ENCODE peak calls at places on chromosomes 16 and 17, in nine cellular contexts. One of them, this sample, is unnamed.

GRCh38 chr17:27654654-27655524 is 23.9 kb downstream of the LGALS9 start:
- DNase-seq in neural progenitor cell: peak; percentile 86
- DNase-seq in hepatocyte: peak; percentile 82
- DNase-seq in MM.1S: peak; percentile 78
- DNase-seq in GM23338: peak; percentile 93
- DNase-seq in PC-3: peak; percentile 70
- DNase-seq in GM23248: peak; percentile 61
- DNase-seq in HCT116: peak; percentile 76
- DNase-seq in SK-N-SH: peak; percentile 93
- DNase-seq in this sample: peak; percentile 88

GRCh38 chr16:49260253-49260652 is 21.4 kb downstream of the CBLN1 start:
- DNase-seq in neural progenitor cell: no peak
- DNase-seq in hepatocyte: no peak
- DNase-seq in MM.1S: no peak
- DNase-seq in GM23338: no peak
- DNase-seq in PC-3: no peak
- DNase-seq in GM23248: no peak
- DNase-seq in HCT116: no peak
- DNase-seq in SK-N-SH: no peak
- DNase-seq in this sample: no peak

GRCh38 chr16:81620796-81621195 is 158.3 kb upstream of the PLCG2 start:
- DNase-seq in neural progenitor cell: no peak
- DNase-seq in hepatocyte: no peak
- DNase-seq in MM.1S: no peak
- DNase-seq in GM23338: no peak
- DNase-seq in PC-3: no peak
- DNase-seq in GM23248: no peak
- DNase-seq in HCT116: no peak
- DNase-seq in SK-N-SH: no peak
- DNase-seq in this sample: no peak

GRCh38 chr17:56230660-56231059 is 77.4 kb downstream of the ANKFN1 start:
- DNase-seq in neural progenitor cell: no peak
- DNase-seq in hepatocyte: peak; percentile 9
- DNase-seq in MM.1S: no peak
- DNase-seq in GM23338: no peak
- DNase-seq in PC-3: no peak
- DNase-seq in GM23248: peak; percentile 57
- DNase-seq in HCT116: no peak
- DNase-seq in SK-N-SH: no peak
- DNase-seq in this sample: no peak

GRCh38 chr16:86823895-86824671 is 245.7 kb downstream of the FOXL1 start:
- DNase-seq in neural progenitor cell: no peak
- DNase-seq in hepatocyte: no peak
- DNase-seq in MM.1S: no peak
- DNase-seq in GM23338: no peak
- DNase-seq in PC-3: peak; percentile 80
- DNase-seq in GM23248: peak; percentile 20
- DNase-seq in HCT116: no peak
- DNase-seq in SK-N-SH: no peak
- DNase-seq in this sample: no peak

GRCh38 chr17:59202320-59202719 is 7.5 kb upstream of the SMG8 start:
- DNase-seq in neural progenitor cell: no peak
- DNase-seq in hepatocyte: no peak
- DNase-seq in MM.1S: no peak
- DNase-seq in GM23338: no peak
- DNase-seq in PC-3: no peak
- DNase-seq in GM23248: no peak
- DNase-seq in HCT116: no peak
- DNase-seq in SK-N-SH: no peak
- DNase-seq in this sample: no peak

GRCh38 chr17:60231234-60231633 is 81.5 kb downstream of the CA4 start:
- DNase-seq in neural progenitor cell: peak; percentile 4
- DNase-seq in hepatocyte: peak; percentile 15
- DNase-seq in MM.1S: peak; percentile 25
- DNase-seq in GM23338: peak; percentile 30
- DNase-seq in PC-3: peak; percentile 61
- DNase-seq in GM23248: peak; percentile 62
- DNase-seq in HCT116: peak; percentile 10
- DNase-seq in SK-N-SH: peak; percentile 53
- DNase-seq in this sample: peak; percentile 22

GRCh38 chr16:24853830-24854229 is 8.1 kb downstream of the SLC5A11 start:
- DNase-seq in neural progenitor cell: no peak
- DNase-seq in hepatocyte: peak; percentile 49
- DNase-seq in MM.1S: no peak
- DNase-seq in GM23338: peak; percentile 28
- DNase-seq in PC-3: peak; percentile 78
- DNase-seq in GM23248: peak; percentile 66
- DNase-seq in HCT116: no peak
- DNase-seq in SK-N-SH: peak; percentile 75
- DNase-seq in this sample: no peak

GRCh38 chr16:14186007-14186953 is 115.2 kb downstream of the MRTFB start:
- DNase-seq in neural progenitor cell: peak; percentile 74
- DNase-seq in hepatocyte: peak; percentile 50
- DNase-seq in MM.1S: no peak
- DNase-seq in GM23338: peak; percentile 71
- DNase-seq in PC-3: peak; percentile 46
- DNase-seq in GM23248: peak; percentile 86
- DNase-seq in HCT116: no peak
- DNase-seq in SK-N-SH: peak; percentile 59
- DNase-seq in this sample: peak; percentile 4

GRCh38 chr16:57357330-57358151 is 1.0 kb upstream of the CCL22 start:
- DNase-seq in neural progenitor cell: no peak
- DNase-seq in hepatocyte: no peak
- DNase-seq in MM.1S: no peak
- DNase-seq in GM23338: no peak
- DNase-seq in PC-3: no peak
- DNase-seq in GM23248: no peak
- DNase-seq in HCT116: no peak
- DNase-seq in SK-N-SH: no peak
- DNase-seq in this sample: no peak

GRCh38 chr17:14871921-14872320 is 393.2 kb downstream of the PMP22 start:
- DNase-seq in neural progenitor cell: no peak
- DNase-seq in hepatocyte: no peak
- DNase-seq in MM.1S: no peak
- DNase-seq in GM23338: no peak
- DNase-seq in PC-3: no peak
- DNase-seq in GM23248: peak; percentile 65
- DNase-seq in HCT116: no peak
- DNase-seq in SK-N-SH: no peak
- DNase-seq in this sample: no peak

GRCh38 chr16:51392651-51393187 is 241.6 kb upstream of the SALL1 start:
- DNase-seq in neural progenitor cell: peak; percentile 37
- DNase-seq in hepatocyte: peak; percentile 11
- DNase-seq in MM.1S: no peak
- DNase-seq in GM23338: peak; percentile 52
- DNase-seq in PC-3: no peak
- DNase-seq in GM23248: peak; percentile 96
- DNase-seq in HCT116: no peak
- DNase-seq in SK-N-SH: no peak
- DNase-seq in this sample: no peak

GRCh38 chr17:34988644-34989043 is 8.3 kb downstream of the LIG3 start:
- DNase-seq in neural progenitor cell: no peak
- DNase-seq in hepatocyte: no peak
- DNase-seq in MM.1S: no peak
- DNase-seq in GM23338: no peak
- DNase-seq in PC-3: no peak
- DNase-seq in GM23248: no peak
- DNase-seq in HCT116: no peak
- DNase-seq in SK-N-SH: no peak
- DNase-seq in this sample: no peak

GRCh38 chr16:4322121-4323035 is 6.5 kb downstream of the GLIS2 start:
- DNase-seq in neural progenitor cell: no peak
- DNase-seq in hepatocyte: no peak
- DNase-seq in MM.1S: no peak
- DNase-seq in GM23338: no peak
- DNase-seq in PC-3: no peak
- DNase-seq in GM23248: no peak
- DNase-seq in HCT116: no peak
- DNase-seq in SK-N-SH: peak; percentile 24
- DNase-seq in this sample: no peak

GRCh38 chr17:61831099-61831498 is 32.2 kb downstream of the BRIP1 start:
- DNase-seq in neural progenitor cell: no peak
- DNase-seq in hepatocyte: no peak
- DNase-seq in MM.1S: no peak
- DNase-seq in GM23338: no peak
- DNase-seq in PC-3: no peak
- DNase-seq in GM23248: no peak
- DNase-seq in HCT116: no peak
- DNase-seq in SK-N-SH: no peak
- DNase-seq in this sample: no peak

DNA sequence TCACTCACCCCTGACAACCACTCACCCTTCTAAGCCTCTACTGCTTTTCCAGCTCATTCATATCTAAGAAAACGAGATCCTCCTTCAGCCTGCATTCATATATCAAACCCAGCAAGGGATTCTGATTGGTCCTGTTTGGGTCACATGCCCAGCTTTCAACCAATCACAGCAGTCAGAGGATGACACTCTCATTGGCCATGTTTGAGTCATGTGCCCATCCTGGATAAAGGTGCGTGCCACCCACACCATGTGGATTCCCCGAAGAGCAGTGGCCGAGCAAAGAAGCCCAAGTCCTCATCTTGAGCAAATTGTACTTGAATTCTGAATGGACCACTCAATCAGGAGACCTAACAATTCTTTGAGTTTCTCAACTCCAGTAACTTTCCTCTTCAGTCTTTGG is 45.0 kb downstream of the SCNN1G start:
- DNase-seq in neural progenitor cell: no peak
- DNase-seq in hepatocyte: no peak
- DNase-seq in MM.1S: no peak
- DNase-seq in GM23338: no peak
- DNase-seq in PC-3: no peak
- DNase-seq in GM23248: no peak
- DNase-seq in HCT116: no peak
- DNase-seq in SK-N-SH: no peak
- DNase-seq in this sample: peak; percentile 3
- TF ChIP-seq EZH2phosphoT487 in neural progenitor cell: no peak
- TF ChIP-seq EZH2phosphoT487 in hepatocyte: no peak
- TF ChIP-seq EZH2phosphoT487 in MM.1S: no peak
- TF ChIP-seq EZH2phosphoT487 in GM23338: no peak
- TF ChIP-seq EZH2phosphoT487 in PC-3: no peak
- TF ChIP-seq EZH2phosphoT487 in GM23248: no peak
- TF ChIP-seq EZH2phosphoT487 in HCT116: no peak
- TF ChIP-seq EZH2phosphoT487 in SK-N-SH: no peak
- TF ChIP-seq EZH2phosphoT487 in this sample: no peak

GRCh38 chr17:72150632-72151460 is 30.0 kb downstream of the SOX9 start:
- DNase-seq in neural progenitor cell: peak; percentile 61
- DNase-seq in hepatocyte: no peak
- DNase-seq in MM.1S: no peak
- DNase-seq in GM23338: peak; percentile 99
- DNase-seq in PC-3: no peak
- DNase-seq in GM23248: peak; percentile 9
- DNase-seq in HCT116: no peak
- DNase-seq in SK-N-SH: no peak
- DNase-seq in this sample: no peak
- H2AFZ ChIP-seq in neural progenitor cell: peak overlapping the region; percentile 90
- H2AFZ ChIP-seq in hepatocyte: no peak overlapping the region
- H2AFZ ChIP-seq in MM.1S: no peak overlapping the region
- H2AFZ ChIP-seq in GM23338: no peak overlapping the region
- H2AFZ ChIP-seq in PC-3: peak overlapping the region; percentile 20
- H2AFZ ChIP-seq in GM23248: peak overlapping the region; percentile 39
- H2AFZ ChIP-seq in HCT116: peak overlapping the region; percentile 85
- H2AFZ ChIP-seq in SK-N-SH: peak overlapping the region; percentile 18
- H2AFZ ChIP-seq in this sample: no peak overlapping the region

GRCh38 chr16:11876306-11876705 is 25.0 kb upstream of the RSL1D1 start:
- DNase-seq in neural progenitor cell: no peak
- DNase-seq in hepatocyte: no peak
- DNase-seq in MM.1S: no peak
- DNase-seq in GM23338: no peak
- DNase-seq in PC-3: no peak
- DNase-seq in GM23248: no peak
- DNase-seq in HCT116: no peak
- DNase-seq in SK-N-SH: no peak
- DNase-seq in this sample: no peak

GRCh38 chr16:11875721-11876120 is 24.4 kb upstream of the RSL1D1 start:
- DNase-seq in neural progenitor cell: no peak
- DNase-seq in hepatocyte: no peak
- DNase-seq in MM.1S: no peak
- DNase-seq in GM23338: no peak
- DNase-seq in PC-3: no peak
- DNase-seq in GM23248: no peak
- DNase-seq in HCT116: no peak
- DNase-seq in SK-N-SH: no peak
- DNase-seq in this sample: no peak

GRCh38 chr16:11880047-11880446 is 28.7 kb upstream of the RSL1D1 start:
- DNase-seq in neural progenitor cell: no peak
- DNase-seq in hepatocyte: no peak
- DNase-seq in MM.1S: no peak
- DNase-seq in GM23338: no peak
- DNase-seq in PC-3: no peak
- DNase-seq in GM23248: no peak
- DNase-seq in HCT116: no peak
- DNase-seq in SK-N-SH: no peak
- DNase-seq in this sample: no peak

GRCh38 chr16:11877374-11877773 is 26.0 kb upstream of the RSL1D1 start:
- DNase-seq in neural progenitor cell: no peak
- DNase-seq in hepatocyte: no peak
- DNase-seq in MM.1S: no peak
- DNase-seq in GM23338: no peak
- DNase-seq in PC-3: no peak
- DNase-seq in GM23248: peak; percentile 49
- DNase-seq in HCT116: no peak
- DNase-seq in SK-N-SH: no peak
- DNase-seq in this sample: no peak
- TF ChIP-seq EZH2phosphoT487 in neural progenitor cell: no peak
- TF ChIP-seq EZH2phosphoT487 in hepatocyte: no peak
- TF ChIP-seq EZH2phosphoT487 in MM.1S: no peak
- TF ChIP-seq EZH2phosphoT487 in GM23338: no peak
- TF ChIP-seq EZH2phosphoT487 in PC-3: no peak
- TF ChIP-seq EZH2phosphoT487 in GM23248: no peak
- TF ChIP-seq EZH2phosphoT487 in HCT116: no peak
- TF ChIP-seq EZH2phosphoT487 in SK-N-SH: no peak
- TF ChIP-seq EZH2phosphoT487 in this sample: no peak

GRCh38 chr17:79931517-79932309 is 92.5 kb upstream of the CBX4 start:
- DNase-seq in neural progenitor cell: no peak
- DNase-seq in hepatocyte: peak; percentile 80
- DNase-seq in MM.1S: no peak
- DNase-seq in GM23338: no peak
- DNase-seq in PC-3: peak; percentile 20
- DNase-seq in GM23248: peak; percentile 74
- DNase-seq in HCT116: no peak
- DNase-seq in SK-N-SH: no peak
- DNase-seq in this sample: no peak

GRCh38 chr17:79928502-79929256 is 89.4 kb upstream of the CBX4 start:
- DNase-seq in neural progenitor cell: no peak
- DNase-seq in hepatocyte: no peak
- DNase-seq in MM.1S: no peak
- DNase-seq in GM23338: no peak
- DNase-seq in PC-3: no peak
- DNase-seq in GM23248: no peak
- DNase-seq in HCT116: no peak
- DNase-seq in SK-N-SH: no peak
- DNase-seq in this sample: no peak

GRCh38 chr17:79930786-79931516 is 91.7 kb upstream of the CBX4 start:
- DNase-seq in neural progenitor cell: peak; percentile 46
- DNase-seq in hepatocyte: no peak
- DNase-seq in MM.1S: no peak
- DNase-seq in GM23338: peak; percentile 58
- DNase-seq in PC-3: no peak
- DNase-seq in GM23248: no peak
- DNase-seq in HCT116: no peak
- DNase-seq in SK-N-SH: no peak
- DNase-seq in this sample: no peak

GRCh38 chr17:79929257-79930076 is 90.2 kb upstream of the CBX4 start:
- DNase-seq in neural progenitor cell: peak; percentile 43
- DNase-seq in hepatocyte: no peak
- DNase-seq in MM.1S: no peak
- DNase-seq in GM23338: peak; percentile 53
- DNase-seq in PC-3: no peak
- DNase-seq in GM23248: no peak
- DNase-seq in HCT116: no peak
- DNase-seq in SK-N-SH: no peak
- DNase-seq in this sample: no peak

GRCh38 chr17:79930077-79930785 is 91.0 kb upstream of the CBX4 start:
- DNase-seq in neural progenitor cell: peak; percentile 88
- DNase-seq in hepatocyte: no peak
- DNase-seq in MM.1S: no peak
- DNase-seq in GM23338: peak; percentile 64
- DNase-seq in PC-3: no peak
- DNase-seq in GM23248: peak; percentile 29
- DNase-seq in HCT116: no peak
- DNase-seq in SK-N-SH: peak; percentile 85
- DNase-seq in this sample: no peak
- H2AFZ ChIP-seq in neural progenitor cell: peak overlapping the region; percentile 85
- H2AFZ ChIP-seq in hepatocyte: no peak overlapping the region
- H2AFZ ChIP-seq in MM.1S: no peak overlapping the region
- H2AFZ ChIP-seq in GM23338: peak overlapping the region; percentile 88
- H2AFZ ChIP-seq in PC-3: peak overlapping the region; percentile 29
- H2AFZ ChIP-seq in GM23248: no peak overlapping the region
- H2AFZ ChIP-seq in HCT116: no peak overlapping the region
- H2AFZ ChIP-seq in SK-N-SH: peak overlapping the region; percentile 77
- H2AFZ ChIP-seq in this sample: no peak overlapping the region